ENCODE peak calls at places on chromosomes 7 and 10, in four cellular contexts. U is H9, A is ovary, I is adrenal gland. Q is an unnamed sample.

GRCh38 chr7:129728875-129729467 is 117.5 kb downstream of the NRF1 start:
- DNase-seq in U (no peak), A (no peak), I (no peak), Q (peak; percentile 89)

GRCh38 chr7:155007947-155008346 is 5.0 kb upstream of the PAXIP1 start:
- DNase-seq in U (peak; percentile 70), A (no peak), I (no peak), Q (no peak)

GRCh38 chr7:108455524-108455832 is 758 bp downstream of the NRCAM start:
- DNase-seq in U (no peak), A (no peak), I (peak; percentile 33), Q (no peak)

GRCh38 chr7:853366-854117 is 21.3 kb downstream of the SUN1 start:
- DNase-seq in U (no peak), A (no peak), I (no peak), Q (no peak)

GRCh38 chr7:91183408-91183807 is 80.8 kb upstream of the FZD1 start:
- DNase-seq in U (no peak), A (no peak), I (no peak), Q (no peak)

GRCh38 chr7:112260941-112261340 is 54.4 kb downstream of the ZNF277 start:
- DNase-seq in U (no peak), A (no peak), I (no peak), Q (no peak)

GRCh38 chr10:115272482-115272881 is 179.3 kb downstream of the ATRNL1 start:
- DNase-seq in U (no peak), A (no peak), I (no peak), Q (no peak)

GRCh38 chr10:60816624-60817023 is 38.3 kb downstream of the CDK1 start:
- DNase-seq in U (no peak), A (peak; percentile 31), I (peak; percentile 53), Q (peak; percentile 75)

GRCh38 chr7:2405601-2406345 is 2.4 kb downstream of the CHST12 start:
- DNase-seq in U (no peak), A (no peak), I (peak; percentile 74), Q (peak; percentile 45)

GRCh38 chr10:58178811-58179210 is 88.9 kb downstream of the IPMK start:
- DNase-seq in U (no peak), A (no peak), I (no peak), Q (no peak)

GRCh38 chr7:1091019-1091643 is 3.2 kb downstream of the GPER1 start:
- DNase-seq in U (no peak), A (no peak), I (no peak), Q (no peak)

GRCh38 chr7:55502209-55502608 is 70.1 kb downstream of the VOPP1 start:
- DNase-seq in U (no peak), A (no peak), I (no peak), Q (no peak)

GRCh38 chr10:123862421-123863188 is 29.0 kb downstream of the CPXM2 start:
- DNase-seq in U (no peak), A (no peak), I (no peak), Q (no peak)

GRCh38 chr7:149880871-149881301 is 7.1 kb downstream of the ATP6V0E2 start:
- DNase-seq in U (peak; percentile 18), A (no peak), I (no peak), Q (no peak)

GRCh38 chr7:40244226-40244625 is 109.4 kb downstream of the SUGCT start:
- DNase-seq in U (no peak), A (no peak), I (no peak), Q (no peak)

GRCh38 chr7:95367606-95368005 is 28.6 kb downstream of the PON3 start:
- DNase-seq in U (no peak), A (no peak), I (no peak), Q (no peak)

GRCh38 chr7:151992375-151992774 is 33.1 kb upstream of the GALNT11 start:
- DNase-seq in U (peak; percentile 90), A (no peak), I (peak; percentile 55), Q (peak; percentile 22)

GRCh38 chr7:4241791-4242190 is 440.3 kb upstream of the FOXK1 start:
- DNase-seq in U (peak; percentile 72), A (no peak), I (no peak), Q (no peak)

GRCh38 chr7:142455392-142455791 is 197.5 kb upstream of the PRSS58 start:
- DNase-seq in U (no peak), A (no peak), I (no peak), Q (no peak)

GRCh38 chr10:77505431-77506334 is 131.9 kb downstream of the KCNMA1 start:
- DNase-seq in U (no peak), A (no peak), I (no peak), Q (no peak)

GRCh38 chr10:71176661-71177060 is 35.7 kb upstream of the UNC5B start:
- DNase-seq in U (peak; percentile 67), A (no peak), I (no peak), Q (no peak)

GRCh38 chr10:24958701-24959392 is 6.4 kb upstream of the PRTFDC1 start:
- DNase-seq in U (no peak), A (no peak), I (no peak), Q (no peak)

GRCh38 chr10:51301644-51302043 is 227.4 kb downstream of the PRKG1 start:
- DNase-seq in U (no peak), A (no peak), I (no peak), Q (no peak)

GRCh38 chr10:121379025-121379424 is 219.2 kb downstream of the FGFR2 start:
- DNase-seq in U (no peak), A (no peak), I (no peak), Q (no peak)

GRCh38 chr7:133770863-133771492 is 356.2 kb upstream of the LRGUK start:
- DNase-seq in U (no peak), A (no peak), I (no peak), Q (no peak)

GRCh38 chr10:20041931-20042330 is 225.7 kb downstream of the PLXDC2 start:
- DNase-seq in U (no peak), A (no peak), I (no peak), Q (no peak)

GRCh38 chr7:85226401-85227085 is 39.7 kb upstream of the SEMA3D start:
- DNase-seq in U (no peak), A (no peak), I (no peak), Q (no peak)

GRCh38 chr10:75208177-75208576 is 2.4 kb upstream of the VDAC2 start:
- DNase-seq in U (no peak), A (no peak), I (no peak), Q (no peak)

GRCh38 chr10:109966961-109967738 is 40.6 kb upstream of the ADD3 start:
- DNase-seq in U (no peak), A (peak; percentile 35), I (peak; percentile 53), Q (peak; percentile 56)
- H3K27ac ChIP-seq in U (no peak overlapping the region), A (no peak overlapping the region), I (peak overlapping the region; percentile 70), Q (no peak overlapping the region)

GRCh38 chr10:102603946-102604345 is 40.3 kb upstream of the TRIM8 start:
- DNase-seq in U (no peak), A (no peak), I (no peak), Q (no peak)

GRCh38 chr10:102599565-102600327 is 44.5 kb upstream of the TRIM8 start:
- DNase-seq in U (no peak), A (no peak), I (peak; percentile 48), Q (no peak)

GRCh38 chr10:102602272-102603045 is 41.8 kb upstream of the TRIM8 start:
- DNase-seq in U (no peak), A (no peak), I (no peak), Q (no peak)

GRCh38 chr10:102601639-102602038 is 42.6 kb upstream of the TRIM8 start:
- DNase-seq in U (no peak), A (no peak), I (no peak), Q (no peak)

DNA sequence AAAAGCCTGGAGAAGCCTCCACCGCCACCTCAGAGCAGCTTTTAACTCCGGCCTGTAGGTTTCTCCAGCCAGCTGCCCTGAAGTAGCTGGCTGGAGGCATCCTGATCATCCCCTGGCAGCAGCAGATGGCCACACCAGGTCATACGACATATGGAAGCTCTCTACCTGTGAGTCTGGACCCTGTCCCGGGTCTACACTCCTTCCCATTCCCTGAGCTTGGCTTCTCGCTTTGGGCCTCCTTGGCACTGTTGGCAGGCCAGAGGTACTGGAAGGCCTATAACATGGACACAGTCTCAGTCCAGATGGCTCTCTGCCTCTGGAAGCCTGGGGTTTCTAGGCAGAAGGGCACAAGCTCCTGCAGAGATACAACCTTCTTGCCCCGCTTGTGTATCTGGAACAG is 43.5 kb upstream of the TRIM8 start:
- DNase-seq in U (no peak), A (no peak), I (no peak), Q (no peak)
- H3K4me1 ChIP-seq in U (no peaks in the 10 kb centered on the region), A (peaks cover 6% of the 10 kb centered on the region), I (peaks cover 17% of the 10 kb centered on the region), Q (no peaks in the 10 kb centered on the region)

GRCh38 chr10:13718820-13719219 is 132.1 kb downstream of the PRPF18 start:
- DNase-seq in U (no peak), A (no peak), I (no peak), Q (no peak)
- H3K27ac ChIP-seq in U (no peak overlapping the region), A (no peak overlapping the region), I (peak overlapping the region; percentile 85), Q (no peak overlapping the region)

GRCh38 chr10:86825366-86825765 is 68.9 kb downstream of the BMPR1A start:
- DNase-seq in U (no peak), A (no peak), I (no peak), Q (no peak)
- H3K4me1 ChIP-seq in U (peaks cover 14% of the 10 kb centered on the region), A (peaks cover 11% of the 10 kb centered on the region), I (peaks cover 14% of the 10 kb centered on the region), Q (peaks cover 5% of the 10 kb centered on the region)

DNA sequence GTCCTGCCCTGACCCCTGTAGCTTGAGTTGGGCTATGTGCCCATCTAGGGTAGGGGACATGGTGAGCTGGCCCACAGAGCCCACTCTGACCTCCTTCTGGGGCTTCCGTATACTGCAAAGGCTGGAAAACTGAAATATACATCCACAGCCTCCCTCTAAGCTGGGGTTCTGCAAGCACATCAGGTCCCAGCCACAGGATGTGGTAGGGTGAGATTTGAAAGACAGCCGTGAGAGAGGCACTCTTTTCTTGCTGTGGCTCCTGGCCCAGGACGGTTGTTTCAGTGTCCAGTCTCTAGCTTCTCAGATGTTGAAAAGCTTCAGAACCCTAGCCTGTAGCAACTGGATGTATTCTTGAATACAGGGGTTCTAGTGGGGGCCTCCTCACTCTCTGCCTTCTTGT is 60.1 kb upstream of the ADRB1 start:
- DNase-seq in U (no peak), A (no peak), I (no peak), Q (peak; percentile 36)
- H3K27ac ChIP-seq in U (no peak overlapping the region), A (no peak overlapping the region), I (no peak overlapping the region), Q (no peak overlapping the region)

DNA sequence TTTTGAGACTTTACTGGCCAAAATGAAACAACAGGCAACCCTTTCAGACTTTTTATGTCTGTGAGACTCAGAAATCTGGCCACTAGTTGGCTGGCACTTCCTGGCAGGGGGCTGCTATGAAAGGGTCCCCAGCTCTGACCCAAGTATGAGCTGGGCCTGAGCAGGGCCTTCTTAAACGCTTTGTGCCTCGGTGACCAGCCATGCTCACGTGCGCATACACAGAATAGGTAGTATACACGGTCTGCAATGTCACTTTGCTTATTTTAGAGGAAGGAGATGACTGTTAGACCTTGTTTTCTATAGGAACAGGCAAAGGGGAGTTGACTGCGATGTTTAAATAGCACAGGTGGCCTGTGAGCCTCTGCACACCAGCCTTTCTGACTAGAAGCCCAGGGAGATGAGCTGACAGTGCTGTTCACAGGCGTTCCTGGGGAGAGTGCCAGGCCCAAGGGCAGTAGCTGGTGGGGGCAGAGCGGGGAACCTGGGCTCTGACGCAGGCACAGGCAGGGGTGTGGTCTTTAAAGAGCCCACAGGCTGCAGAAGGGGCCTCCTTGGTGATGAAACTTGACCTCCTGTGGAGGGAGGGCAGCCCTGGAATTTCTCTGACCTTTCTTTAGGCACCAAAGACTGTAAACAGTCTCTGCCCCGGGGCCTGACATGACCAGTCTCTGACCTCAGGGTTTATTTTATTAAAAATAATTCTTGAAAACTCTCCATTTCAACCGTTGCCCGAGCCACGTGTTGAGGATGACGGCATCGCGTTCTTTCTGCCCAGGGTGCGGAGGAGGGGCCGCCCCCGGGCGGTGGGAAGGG is 129.4 kb downstream of the VIPR2 start:
- DNase-seq in U (no peak), A (peak; percentile 95), I (peak; percentile 84), Q (no peak)
- H3K4me1 ChIP-seq in U (no peaks in the 10 kb centered on the region), A (peaks cover 23% of the 10 kb centered on the region), I (no peaks in the 10 kb centered on the region), Q (no peaks in the 10 kb centered on the region)

Q was measured in small intestine.